ENCODE peak calls at places on chromosomes 12 and 14, in seven cellular contexts. R is HS-27A, H is left colon, W is IMR-90, O is hippocampal formation, A is lung, S is lower leg skin. M is an unnamed sample.

GRCh38 chr12:124440841-124441381 is 126.5 kb downstream of the NCOR2 start:
- DNase-seq in O (no peak), A (no peak), W (no peak), R (no peak), H (no peak), S (no peak), M (no peak)

GRCh38 chr14:95200404-95200803 is 43.1 kb upstream of the DICER1 start:
- DNase-seq in R (no peak), H (no peak), O (no peak), S (no peak), W (no peak), A (peak), M (no peak)

GRCh38 chr14:70595443-70596185 is 4.8 kb downstream of the MED6 start:
- DNase-seq in W (peak), H (no peak), A (no peak), R (no peak), O (no peak), S (no peak), M (no peak)

GRCh38 chr14:99462211-99462610 is 18.4 kb downstream of the SETD3 start:
- DNase-seq in A (no peak), R (no peak), O (no peak), H (no peak), S (no peak), W (no peak), M (no peak)

GRCh38 chr14:78974691-78975090 is 804.5 kb downstream of the NRXN3 start:
- DNase-seq in O (no peak), R (no peak), H (no peak), W (peak), A (no peak), S (no peak), M (no peak)

GRCh38 chr12:4829161-4829792 is 80.4 kb upstream of the KCNA1 start:
- DNase-seq in R (no peak), W (no peak), S (no peak), O (no peak), H (no peak), A (no peak), M (no peak)

GRCh38 chr12:68621092-68622081 is 10.7 kb downstream of the RAP1B start:
- DNase-seq in S (no peak), H (no peak), W (no peak), R (no peak), O (no peak), A (no peak), M (no peak)

GRCh38 chr12:56146492-56147460 is 5.6 kb upstream of the MYL6B start:
- DNase-seq in S (no peak), R (no peak), A (no peak), H (no peak), W (no peak), O (no peak), M (no peak)

GRCh38 chr12:120397827-120398563 is 29.0 kb upstream of the MSI1 start:
- DNase-seq in A (no peak), R (no peak), W (no peak), S (no peak), O (no peak), H (no peak), M (no peak)

GRCh38 chr12:79407671-79408622 is 282.8 kb downstream of the PAWR start:
- DNase-seq in S (no peak), W (peak), H (peak), O (no peak), R (peak), A (peak), M (peak)

GRCh38 chr14:105069887-105070759 is 4.9 kb upstream of the GPR132 start:
- DNase-seq in S (no peak), R (no peak), H (no peak), W (peak), A (no peak), O (no peak), M (peak)

GRCh38 chr12:20142295-20142694 is 226.0 kb upstream of the PDE3A start:
- DNase-seq in S (no peak), R (no peak), A (no peak), H (no peak), W (no peak), O (no peak), M (no peak)

GRCh38 chr12:74725154-74725553 is 187.5 kb downstream of the ATXN7L3B start:
- DNase-seq in S (no peak), R (peak), O (no peak), H (no peak), A (no peak), W (peak), M (no peak)

GRCh38 chr12:123996581-123996980 is 23.6 kb downstream of the ZNF664 start:
- DNase-seq in O (peak), S (no peak), W (no peak), H (no peak), R (no peak), A (no peak), M (no peak)

GRCh38 chr12:113800201-113800600 is 165.9 kb downstream of the RBM19 start:
- DNase-seq in A (no peak), R (no peak), W (no peak), O (no peak), H (no peak), S (no peak), M (no peak)

GRCh38 chr14:105532735-105533141 is 6.4 kb downstream of the TMEM121 start:
- DNase-seq in O (no peak), H (no peak), W (no peak), R (no peak), A (no peak), S (no peak), M (peak)

GRCh38 chr12:18926188-18926587 is 188.3 kb downstream of the CAPZA3 start:
- DNase-seq in A (no peak), H (no peak), R (no peak), O (no peak), W (no peak), S (no peak), M (no peak)

GRCh38 chr14:24679248-24680085 is 45.5 kb upstream of the GZMB start:
- DNase-seq in H (no peak), S (no peak), R (no peak), W (no peak), A (no peak), O (no peak), M (no peak)